ENCODE peak calls at places on chromosomes 11 and 22, in four cellular contexts. One of them, this sample, is unnamed.

GRCh38 chr11:75429902-75430691 is 2.9 kb downstream of the KLHL35 start:
- DNase-seq in fibroblast of mammary gland: peak
- DNase-seq in upper lobe of right lung: peak
- DNase-seq in HFF-Myc: no peak
- DNase-seq in this sample: peak

GRCh38 chr11:12380565-12381325 is 3.4 kb downstream of the PARVA start:
- DNase-seq in upper lobe of right lung: no peak
- DNase-seq in fibroblast of mammary gland: no peak
- DNase-seq in HFF-Myc: no peak
- DNase-seq in this sample: no peak

GRCh38 chr11:57566035-57566504 is 1.4 kb downstream of the UBE2L6 start:
- DNase-seq in fibroblast of mammary gland: peak
- DNase-seq in upper lobe of right lung: no peak
- DNase-seq in HFF-Myc: no peak
- DNase-seq in this sample: peak

GRCh38 chr11:78954261-78954660 is 379.6 kb upstream of the NARS2 start:
- DNase-seq in fibroblast of mammary gland: no peak
- DNase-seq in HFF-Myc: no peak
- DNase-seq in upper lobe of right lung: no peak
- DNase-seq in this sample: no peak

GRCh38 chr11:131186629-131187075 is 183.8 kb upstream of the NTM start:
- DNase-seq in fibroblast of mammary gland: no peak
- DNase-seq in HFF-Myc: no peak
- DNase-seq in upper lobe of right lung: no peak
- DNase-seq in this sample: no peak

GRCh38 chr11:60363542-60364525 is 14.5 kb upstream of the MS4A7 start:
- DNase-seq in HFF-Myc: peak
- DNase-seq in fibroblast of mammary gland: peak
- DNase-seq in upper lobe of right lung: no peak
- DNase-seq in this sample: peak

GRCh38 chr11:3958301-3958700 is 102.8 kb downstream of the STIM1 start:
- DNase-seq in HFF-Myc: no peak
- DNase-seq in fibroblast of mammary gland: no peak
- DNase-seq in upper lobe of right lung: no peak
- DNase-seq in this sample: peak

GRCh38 chr22:25419247-25420113 is 145.0 kb upstream of the GRK3 start:
- DNase-seq in fibroblast of mammary gland: no peak
- DNase-seq in HFF-Myc: no peak
- DNase-seq in upper lobe of right lung: no peak
- DNase-seq in this sample: no peak

GRCh38 chr11:65225284-65226102 is 36.3 kb upstream of the POLA2 start:
- DNase-seq in HFF-Myc: no peak
- DNase-seq in upper lobe of right lung: peak
- DNase-seq in fibroblast of mammary gland: peak
- DNase-seq in this sample: peak

GRCh38 chr11:61537326-61537725 is 28.8 kb downstream of the LRRC10B start:
- DNase-seq in upper lobe of right lung: no peak
- DNase-seq in fibroblast of mammary gland: no peak
- DNase-seq in HFF-Myc: no peak
- DNase-seq in this sample: no peak

GRCh38 chr11:58061813-58062212 is 31.1 kb downstream of the OR6Q1 start:
- DNase-seq in HFF-Myc: no peak
- DNase-seq in upper lobe of right lung: no peak
- DNase-seq in fibroblast of mammary gland: peak
- DNase-seq in this sample: peak

GRCh38 chr11:61968758-61969390 is 1.4 kb upstream of the FTH1 start:
- DNase-seq in fibroblast of mammary gland: no peak
- DNase-seq in upper lobe of right lung: peak
- DNase-seq in HFF-Myc: no peak
- DNase-seq in this sample: no peak

GRCh38 chr11:68923614-68924013 is 19.9 kb downstream of the IGHMBP2 start:
- DNase-seq in upper lobe of right lung: peak
- DNase-seq in fibroblast of mammary gland: no peak
- DNase-seq in HFF-Myc: no peak
- DNase-seq in this sample: no peak

GRCh38 chr11:64834723-64835615 is 9.5 kb downstream of the CDC42BPG start:
- DNase-seq in upper lobe of right lung: peak
- DNase-seq in HFF-Myc: no peak
- DNase-seq in fibroblast of mammary gland: no peak
- DNase-seq in this sample: peak

GRCh38 chr11:20597137-20597923 is 2.1 kb upstream of the SLC6A5 start:
- DNase-seq in HFF-Myc: no peak
- DNase-seq in upper lobe of right lung: no peak
- DNase-seq in fibroblast of mammary gland: no peak
- DNase-seq in this sample: no peak

GRCh38 chr11:124882339-124883071 is 15.2 kb downstream of the ROBO4 start:
- DNase-seq in HFF-Myc: no peak
- DNase-seq in fibroblast of mammary gland: no peak
- DNase-seq in upper lobe of right lung: no peak
- DNase-seq in this sample: no peak

GRCh38 chr22:39534591-39535301 is 2.2 kb upstream of the RPS19BP1 start:
- DNase-seq in fibroblast of mammary gland: peak
- DNase-seq in upper lobe of right lung: peak
- DNase-seq in HFF-Myc: no peak
- DNase-seq in this sample: peak

This sample was measured in M059J.